ENCODE peak calls at places on chromosomes 1 and 21, in eight cellular contexts. F, M, W, H, Z, R, D and J are unnamed samples.

GRCh38 chr1:7493711-7494110 is 277.4 kb upstream of the VAMP3 start:
- DNase-seq in F (no peak), H (no peak), W (no peak), R (no peak), M (no peak), D (no peak), Z (no peak), J (no peak)

GRCh38 chr1:171741872-171742576 is at the start of gene VAMP4:
- DNase-seq in F (peak; percentile 76), D (peak; percentile 70), H (peak; percentile 82), M (peak; percentile 52), W (no peak), R (peak; percentile 89), Z (peak; percentile 92), J (peak; percentile 26)

GRCh38 chr1:93805027-93805426 is 74.0 kb downstream of the DNTTIP2 start:
- DNase-seq in M (no peak), F (no peak), R (no peak), W (no peak), D (no peak), Z (no peak), H (no peak), J (no peak)

GRCh38 chr1:224054611-224055010 is 59.3 kb upstream of the FBXO28 start:
- DNase-seq in W (no peak), D (no peak), Z (no peak), F (no peak), H (no peak), R (no peak), M (no peak), J (no peak)

GRCh38 chr1:22760453-22760852 is 49.8 kb downstream of the EPHB2 start:
- DNase-seq in R (no peak), Z (no peak), D (no peak), F (no peak), H (no peak), W (no peak), M (no peak), J (no peak)

GRCh38 chr21:25568230-25568629 is 39.1 kb downstream of the MRPL39 start:
- DNase-seq in W (no peak), R (peak; percentile 43), H (no peak), M (peak; percentile 77), Z (no peak), D (no peak), F (no peak), J (no peak)

GRCh38 chr21:26070822-26071425 is 99.6 kb downstream of the APP start:
- DNase-seq in R (peak; percentile 37), H (no peak), Z (no peak), W (peak; percentile 14), F (no peak), D (no peak), M (no peak), J (no peak)

GRCh38 chr1:202589190-202589680 is 121.0 kb downstream of the SYT2 start:
- DNase-seq in Z (no peak), D (peak; percentile 11), R (peak; percentile 93), M (peak; percentile 87), W (peak; percentile 98), F (no peak), H (peak; percentile 94), J (peak; percentile 94)

GRCh38 chr1:183546427-183546826 is 43.8 kb downstream of the NCF2 start:
- DNase-seq in H (no peak), M (no peak), W (no peak), F (no peak), D (no peak), Z (no peak), R (no peak), J (no peak)

GRCh38 chr1:199151634-199152429 is 513.0 kb downstream of the PTPRC start:
- DNase-seq in M (no peak), W (no peak), H (no peak), Z (no peak), F (no peak), D (no peak), R (no peak), J (no peak)

GRCh38 chr1:157652859-157653493 is 47.6 kb downstream of the FCRL3 start:
- DNase-seq in F (no peak), H (no peak), Z (no peak), D (no peak), R (no peak), M (no peak), W (no peak), J (no peak)

GRCh38 chr1:208243522-208243850 is 698 bp downstream of the PLXNA2 start:
- DNase-seq in D (no peak), W (no peak), Z (peak; percentile 38), M (no peak), F (no peak), H (no peak), R (no peak), J (no peak)

GRCh38 chr1:40182956-40183710 is 21.9 kb downstream of the RLF start:
- DNase-seq in R (no peak), H (no peak), D (no peak), M (peak; percentile 14), Z (peak; percentile 36), W (no peak), F (no peak), J (no peak)

GRCh38 chr1:30618335-30618747 is 105.0 kb downstream of the MATN1 start:
- DNase-seq in M (no peak), R (no peak), D (no peak), F (no peak), H (peak; percentile 82), Z (no peak), W (no peak), J (peak; percentile 39)

GRCh38 chr1:7886346-7886745 is 33.5 kb upstream of the UTS2 start:
- DNase-seq in W (no peak), H (no peak), Z (no peak), F (no peak), D (no peak), M (no peak), R (no peak), J (peak; percentile 37)

GRCh38 chr21:33898546-33898945 is 17.1 kb downstream of the ATP5PO start:
- DNase-seq in H (no peak), F (no peak), R (no peak), Z (no peak), W (no peak), D (no peak), M (no peak), J (no peak)

GRCh38 chr1:150293433-150294253 is at the start of gene MRPS21:
- DNase-seq in Z (peak; percentile 96), R (peak; percentile 90), W (peak; percentile 89), H (peak; percentile 51), F (peak; percentile 70), M (peak; percentile 97), D (peak; percentile 73), J (no peak)

GRCh38 chr1:217370757-217371156 is 260.1 kb downstream of the GPATCH2 start:
- DNase-seq in Z (no peak), D (no peak), R (no peak), F (no peak), H (no peak), W (no peak), M (no peak), J (no peak)

GRCh38 chr1:244918422-244919319 is 54.3 kb upstream of the HNRNPU start:
- DNase-seq in M (no peak), F (peak; percentile 67), D (peak; percentile 9), Z (peak; percentile 68), R (peak; percentile 42), H (peak; percentile 63), W (no peak), J (no peak)

GRCh38 chr1:23483327-23484252 is at the start of gene ASAP3:
- DNase-seq in D (peak; percentile 23), H (no peak), W (no peak), F (no peak), Z (no peak), R (peak; percentile 68), M (no peak), J (no peak)